ENCODE peak calls at places on chromosomes 12 and 14, in ten cellular contexts. Q is keratinocyte, P is glutamatergic neuron, J is cardiac muscle cell, L is pancreas, A is body of pancreas, V is RWPE1, U is neural progenitor cell, Z is type B pancreatic cell, T is GM12878. M is an unnamed sample.

GRCh38 chr12:15684896-15685658 is 104.1 kb downstream of the EPS8 start:
- DNase-seq in J (no peak), Q (no peak), U (no peak), L (no peak), V (no peak), A (no peak), Z (no peak), T (no peak), P (no peak), M (no peak)

GRCh38 chr14:66746316-66747006 is 238.5 kb downstream of the GPHN start:
- DNase-seq in V (peak; percentile 26), L (peak; percentile 22), P (no peak), Q (no peak), U (peak; percentile 39), A (peak; percentile 40), T (no peak), Z (no peak), J (peak; percentile 75), M (no peak)

GRCh38 chr14:73463411-73463810 is 5.1 kb upstream of the NUMB start:
- DNase-seq in V (peak; percentile 64), Z (no peak), P (no peak), T (no peak), J (peak; percentile 93), U (no peak), L (peak; percentile 45), A (peak; percentile 34), Q (peak; percentile 80), M (no peak)

GRCh38 chr12:120006248-120006975 is 17.4 kb downstream of the BICDL1 start:
- DNase-seq in J (no peak), L (no peak), V (no peak), U (no peak), T (no peak), P (no peak), A (no peak), Q (no peak), Z (no peak), M (no peak)

GRCh38 chr14:89500303-89500702 is 83.3 kb upstream of the FOXN3 start:
- DNase-seq in A (no peak), P (no peak), Q (no peak), L (no peak), J (no peak), T (no peak), V (no peak), Z (no peak), U (no peak), M (no peak)

GRCh38 chr12:12305568-12306300 is 38.9 kb upstream of the LRP6 start:
- DNase-seq in P (no peak), J (peak; percentile 10), A (no peak), Q (no peak), T (no peak), U (no peak), Z (no peak), V (no peak), L (no peak), M (no peak)

GRCh38 chr12:85130631-85131030 is 94.5 kb downstream of the LRRIQ1 start:
- DNase-seq in P (no peak), T (no peak), Z (no peak), V (no peak), L (no peak), J (peak; percentile 1), A (no peak), Q (no peak), U (no peak), M (no peak)

GRCh38 chr12:116093915-116094314 is 183.6 kb downstream of the MED13L start:
- DNase-seq in Q (no peak), Z (no peak), V (no peak), P (no peak), J (no peak), A (no peak), L (no peak), T (no peak), U (no peak), M (no peak)

GRCh38 chr12:66235626-66236281 is 46.7 kb downstream of the IRAK3 start:
- DNase-seq in L (no peak), J (peak; percentile 41), P (no peak), A (no peak), U (no peak), Z (no peak), Q (no peak), V (peak; percentile 29), T (no peak), M (no peak)

DNA sequence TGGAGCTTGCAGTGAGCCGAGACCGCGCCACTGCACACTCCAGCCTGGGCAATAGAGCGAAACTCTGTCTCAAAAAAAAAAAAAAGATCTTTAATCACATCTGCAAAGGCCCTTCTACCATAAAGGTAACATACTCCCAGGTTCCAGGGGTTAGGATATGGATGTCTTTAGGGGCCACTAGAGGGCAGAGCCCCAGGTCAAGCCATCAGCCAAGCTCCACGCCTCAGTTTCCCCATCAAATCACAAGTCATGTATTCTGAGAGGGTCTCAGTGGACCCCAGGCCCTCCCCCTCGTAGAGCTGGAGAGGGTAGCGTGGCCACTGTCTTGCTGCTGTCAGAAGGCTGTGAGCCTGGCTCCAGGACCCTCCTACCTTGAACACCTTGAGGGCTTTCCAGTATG is 18.8 kb downstream of the SLC8B1 start:
- DNase-seq in T (no peak), U (no peak), Z (no peak), Q (no peak), L (no peak), P (no peak), A (no peak), V (no peak), J (no peak), M (no peak)
- TF ChIP-seq CTCF in T (peak; percentile 14), U (peak; percentile 20), Z (no peak), Q (no peak), L (no peak), P (no peak), A (no peak), V (peak; percentile 8), J (peak; percentile 14), M (no peak)

GRCh38 chr12:79690606-79691298 is at the start of gene PAWR:
- DNase-seq in J (peak; percentile 76), Z (peak; percentile 83), A (peak; percentile 89), Q (no peak), U (peak; percentile 95), L (peak; percentile 88), P (peak; percentile 70), V (peak; percentile 64), T (no peak), M (peak; percentile 85)
- TF ChIP-seq CTCF in J (no peak), Z (peak; percentile 26), A (no peak), Q (no peak), U (peak; percentile 39), L (no peak), P (no peak), V (peak; percentile 22), T (peak; percentile 19), M (no peak)

GRCh38 chr12:125218952-125219351 is 153.7 kb downstream of the AACS start:
- DNase-seq in J (no peak), P (no peak), V (peak; percentile 50), A (no peak), Q (no peak), L (no peak), T (no peak), U (no peak), Z (no peak), M (no peak)

GRCh38 chr12:125225641-125226040 is 160.4 kb downstream of the AACS start:
- DNase-seq in T (no peak), A (no peak), V (no peak), Z (no peak), U (no peak), P (no peak), Q (no peak), J (no peak), L (no peak), M (no peak)

GRCh38 chr12:125220404-125221273 is 155.4 kb downstream of the AACS start:
- DNase-seq in A (peak; percentile 88), P (no peak), V (no peak), T (no peak), Z (no peak), U (no peak), L (peak; percentile 80), J (no peak), Q (no peak), M (no peak)

GRCh38 chr12:125221602-125222001 is 156.4 kb downstream of the AACS start:
- DNase-seq in Z (no peak), L (no peak), P (no peak), J (no peak), V (no peak), A (no peak), T (no peak), U (no peak), Q (no peak), M (no peak)

GRCh38 chr12:125222876-125223275 is 157.6 kb downstream of the AACS start:
- DNase-seq in Q (no peak), J (no peak), A (no peak), L (no peak), T (no peak), P (no peak), Z (no peak), U (no peak), V (no peak), M (no peak)
- TF ChIP-seq CTCF in Q (no peak), J (no peak), A (no peak), L (no peak), T (no peak), P (no peak), Z (no peak), U (no peak), V (no peak), M (no peak)

GRCh38 chr12:79421236-79421740 is 269.5 kb downstream of the PAWR start:
- DNase-seq in P (no peak), A (no peak), T (no peak), V (no peak), Z (no peak), L (no peak), J (no peak), U (no peak), Q (no peak), M (no peak)

GRCh38 chr12:79423560-79423959 is 267.2 kb downstream of the PAWR start:
- DNase-seq in T (no peak), L (no peak), A (no peak), V (no peak), P (no peak), Q (no peak), J (no peak), Z (no peak), U (no peak), M (no peak)

GRCh38 chr12:79422060-79422812 is 268.5 kb downstream of the PAWR start:
- DNase-seq in P (no peak), T (no peak), J (no peak), A (no peak), V (no peak), Q (no peak), U (no peak), L (no peak), Z (no peak), M (no peak)

GRCh38 chr12:79424109-79424721 is 266.5 kb downstream of the PAWR start:
- DNase-seq in P (no peak), A (no peak), J (peak; percentile 93), U (peak; percentile 24), L (no peak), Q (no peak), Z (no peak), T (no peak), V (peak; percentile 52), M (no peak)

DNA sequence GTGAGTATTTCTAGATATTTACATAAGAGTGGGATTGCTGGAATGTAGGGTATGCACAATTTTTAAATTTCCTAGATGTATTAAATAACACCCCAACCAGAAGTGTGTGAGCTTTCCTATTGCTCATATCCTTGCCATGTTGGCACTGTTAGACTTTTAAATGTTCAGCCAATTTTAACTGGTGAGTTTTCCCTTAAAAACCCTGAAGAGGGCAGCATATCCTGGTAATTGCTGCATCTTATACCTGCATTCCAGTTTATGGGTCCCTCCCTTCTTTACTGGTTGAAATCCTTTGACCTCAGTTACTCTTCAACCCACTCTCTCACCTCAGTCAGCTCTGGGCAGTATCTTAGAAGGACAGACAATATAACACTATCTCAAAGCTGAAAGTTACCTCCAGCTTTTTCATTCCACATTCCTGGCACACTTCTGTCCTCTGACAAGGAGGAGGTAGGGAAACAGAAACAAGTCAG is 270.6 kb downstream of the PAWR start:
- DNase-seq in V (peak; percentile 62), Q (no peak), A (no peak), P (no peak), T (no peak), J (peak; percentile 92), L (peak; percentile 16), Z (no peak), U (peak; percentile 47), M (no peak)
- TF ChIP-seq CTCF in V (peak; percentile 59), Q (peak; percentile 62), A (peak; percentile 26), P (peak; percentile 29), T (peak; percentile 26), J (peak; percentile 68), L (no peak), Z (peak; percentile 64), U (peak; percentile 69), M (peak; percentile 51)

M was measured in nephron progenitor cell.